ENCODE peak calls at places on chromosomes 5 and 9, in ten cellular contexts. One of them, this sample, is unnamed.

GRCh38 chr5:167720676-167721260 is 570.7 kb upstream of the WWC1 start:
- DNase-seq in A549: no peak
- DNase-seq in endothelial cell: no peak
- DNase-seq in ovary: no peak
- DNase-seq in NB4: no peak
- DNase-seq in GM23338: no peak
- DNase-seq in foreskin fibroblast: peak; percentile 58
- DNase-seq in cardiac muscle cell: no peak
- DNase-seq in progenitor cell of endocrine pancreas: no peak
- DNase-seq in pancreas: no peak
- DNase-seq in this sample: no peak

GRCh38 chr9:34675874-34676273 is 13.4 kb upstream of the CCL27 start:
- DNase-seq in A549: no peak
- DNase-seq in foreskin fibroblast: no peak
- DNase-seq in ovary: no peak
- DNase-seq in GM23338: no peak
- DNase-seq in pancreas: no peak
- DNase-seq in progenitor cell of endocrine pancreas: no peak
- DNase-seq in cardiac muscle cell: peak; percentile 81
- DNase-seq in endothelial cell: no peak
- DNase-seq in NB4: no peak
- DNase-seq in this sample: no peak

GRCh38 chr9:21695874-21696341 is 106.5 kb upstream of the MTAP start:
- DNase-seq in pancreas: no peak
- DNase-seq in cardiac muscle cell: no peak
- DNase-seq in progenitor cell of endocrine pancreas: no peak
- DNase-seq in NB4: no peak
- DNase-seq in GM23338: no peak
- DNase-seq in A549: no peak
- DNase-seq in foreskin fibroblast: no peak
- DNase-seq in endothelial cell: no peak
- DNase-seq in ovary: no peak
- DNase-seq in this sample: no peak

GRCh38 chr9:86649913-86650312 is 295.7 kb upstream of the TUT7 start:
- DNase-seq in endothelial cell: no peak
- DNase-seq in cardiac muscle cell: no peak
- DNase-seq in GM23338: no peak
- DNase-seq in pancreas: no peak
- DNase-seq in A549: no peak
- DNase-seq in progenitor cell of endocrine pancreas: no peak
- DNase-seq in NB4: no peak
- DNase-seq in ovary: no peak
- DNase-seq in foreskin fibroblast: no peak
- DNase-seq in this sample: no peak

GRCh38 chr9:133708770-133709611 is 29.2 kb downstream of the SARDH start:
- DNase-seq in foreskin fibroblast: no peak
- DNase-seq in endothelial cell: no peak
- DNase-seq in ovary: no peak
- DNase-seq in progenitor cell of endocrine pancreas: no peak
- DNase-seq in NB4: no peak
- DNase-seq in GM23338: no peak
- DNase-seq in A549: no peak
- DNase-seq in pancreas: peak; percentile 15
- DNase-seq in cardiac muscle cell: no peak
- DNase-seq in this sample: peak; percentile 64

GRCh38 chr5:9947231-9947693 is 302.4 kb downstream of the ATPSCKMT start:
- DNase-seq in endothelial cell: no peak
- DNase-seq in A549: no peak
- DNase-seq in cardiac muscle cell: peak; percentile 85
- DNase-seq in pancreas: no peak
- DNase-seq in progenitor cell of endocrine pancreas: no peak
- DNase-seq in GM23338: no peak
- DNase-seq in ovary: no peak
- DNase-seq in NB4: no peak
- DNase-seq in foreskin fibroblast: no peak
- DNase-seq in this sample: no peak

GRCh38 chr9:129224618-129225017 is 46.6 kb upstream of the IER5L start:
- DNase-seq in pancreas: no peak
- DNase-seq in GM23338: no peak
- DNase-seq in endothelial cell: no peak
- DNase-seq in cardiac muscle cell: no peak
- DNase-seq in A549: no peak
- DNase-seq in NB4: no peak
- DNase-seq in ovary: no peak
- DNase-seq in progenitor cell of endocrine pancreas: no peak
- DNase-seq in foreskin fibroblast: no peak
- DNase-seq in this sample: no peak

GRCh38 chr5:148796931-148797330 is 29.5 kb upstream of the ADRB2 start:
- DNase-seq in progenitor cell of endocrine pancreas: no peak
- DNase-seq in pancreas: no peak
- DNase-seq in NB4: peak; percentile 45
- DNase-seq in A549: no peak
- DNase-seq in GM23338: no peak
- DNase-seq in foreskin fibroblast: no peak
- DNase-seq in endothelial cell: no peak
- DNase-seq in ovary: no peak
- DNase-seq in cardiac muscle cell: no peak
- DNase-seq in this sample: no peak

GRCh38 chr5:139949710-139950109 is 93.4 kb downstream of the NRG2 start:
- DNase-seq in cardiac muscle cell: no peak
- DNase-seq in progenitor cell of endocrine pancreas: no peak
- DNase-seq in A549: no peak
- DNase-seq in foreskin fibroblast: no peak
- DNase-seq in ovary: no peak
- DNase-seq in GM23338: peak; percentile 41
- DNase-seq in NB4: no peak
- DNase-seq in pancreas: no peak
- DNase-seq in endothelial cell: no peak
- DNase-seq in this sample: peak; percentile 0

GRCh38 chr9:91948061-91948422 is 2.0 kb downstream of the ROR2 start:
- DNase-seq in endothelial cell: no peak
- DNase-seq in pancreas: no peak
- DNase-seq in ovary: no peak
- DNase-seq in foreskin fibroblast: no peak
- DNase-seq in cardiac muscle cell: peak; percentile 79
- DNase-seq in progenitor cell of endocrine pancreas: no peak
- DNase-seq in NB4: peak; percentile 90
- DNase-seq in A549: no peak
- DNase-seq in GM23338: peak; percentile 38
- DNase-seq in this sample: no peak

GRCh38 chr9:38087934-38088925 is 19.2 kb upstream of the SHB start:
- DNase-seq in GM23338: peak; percentile 72
- DNase-seq in NB4: peak; percentile 37
- DNase-seq in A549: peak; percentile 49
- DNase-seq in ovary: peak; percentile 60
- DNase-seq in foreskin fibroblast: no peak
- DNase-seq in cardiac muscle cell: peak; percentile 67
- DNase-seq in endothelial cell: peak; percentile 91
- DNase-seq in progenitor cell of endocrine pancreas: peak; percentile 79
- DNase-seq in pancreas: peak; percentile 80
- DNase-seq in this sample: peak; percentile 79

GRCh38 chr9:125131778-125132177 is 11.6 kb downstream of the SCAI start:
- DNase-seq in A549: no peak
- DNase-seq in progenitor cell of endocrine pancreas: no peak
- DNase-seq in cardiac muscle cell: no peak
- DNase-seq in NB4: no peak
- DNase-seq in ovary: no peak
- DNase-seq in GM23338: no peak
- DNase-seq in endothelial cell: no peak
- DNase-seq in foreskin fibroblast: no peak
- DNase-seq in pancreas: no peak
- DNase-seq in this sample: no peak

GRCh38 chr9:18473551-18474279 is at the start of gene ADAMTSL1:
- DNase-seq in GM23338: peak; percentile 88
- DNase-seq in cardiac muscle cell: peak; percentile 71
- DNase-seq in pancreas: peak; percentile 15
- DNase-seq in NB4: no peak
- DNase-seq in foreskin fibroblast: peak; percentile 84
- DNase-seq in endothelial cell: peak; percentile 64
- DNase-seq in ovary: no peak
- DNase-seq in progenitor cell of endocrine pancreas: no peak
- DNase-seq in A549: no peak
- DNase-seq in this sample: no peak

GRCh38 chr9:134325096-134325812 is 1.0 kb upstream of the RXRA start:
- DNase-seq in foreskin fibroblast: no peak
- DNase-seq in NB4: peak; percentile 60
- DNase-seq in ovary: peak; percentile 62
- DNase-seq in A549: peak; percentile 39
- DNase-seq in cardiac muscle cell: peak; percentile 50
- DNase-seq in progenitor cell of endocrine pancreas: peak; percentile 37
- DNase-seq in endothelial cell: no peak
- DNase-seq in GM23338: peak; percentile 62
- DNase-seq in pancreas: peak; percentile 68
- DNase-seq in this sample: peak; percentile 75

GRCh38 chr5:54309237-54309636 is 1.1 kb downstream of the ARL15 start:
- DNase-seq in progenitor cell of endocrine pancreas: no peak
- DNase-seq in ovary: no peak
- DNase-seq in cardiac muscle cell: peak; percentile 18
- DNase-seq in foreskin fibroblast: no peak
- DNase-seq in A549: no peak
- DNase-seq in pancreas: no peak
- DNase-seq in endothelial cell: no peak
- DNase-seq in NB4: peak; percentile 4
- DNase-seq in GM23338: no peak
- DNase-seq in this sample: no peak

GRCh38 chr5:32814620-32815019 is 103.5 kb downstream of the NPR3 start:
- DNase-seq in endothelial cell: no peak
- DNase-seq in NB4: no peak
- DNase-seq in progenitor cell of endocrine pancreas: no peak
- DNase-seq in GM23338: no peak
- DNase-seq in ovary: no peak
- DNase-seq in A549: peak; percentile 20
- DNase-seq in cardiac muscle cell: peak; percentile 14
- DNase-seq in foreskin fibroblast: peak; percentile 82
- DNase-seq in pancreas: no peak
- DNase-seq in this sample: no peak

DNA sequence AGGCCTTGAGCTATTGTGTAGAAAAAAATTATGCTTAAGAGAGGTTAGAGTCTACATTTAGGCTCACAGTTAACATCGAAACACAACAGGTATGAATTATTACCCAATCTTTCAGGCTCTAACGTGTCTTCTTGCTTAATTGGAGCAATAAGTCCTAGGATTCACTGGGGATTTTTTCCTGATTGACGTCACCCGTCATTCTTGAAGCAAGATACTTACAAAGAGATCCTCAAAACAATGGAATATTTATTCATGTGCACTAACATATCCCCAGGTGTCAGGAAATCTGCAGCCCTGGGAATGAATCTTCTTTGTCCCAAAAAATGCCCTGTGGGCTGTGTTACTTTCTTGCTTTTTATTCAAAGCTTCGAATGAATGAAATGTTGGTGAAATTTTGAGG is 413.5 kb downstream of the NFIB start:
- DNase-seq in cardiac muscle cell: no peak
- DNase-seq in A549: no peak
- DNase-seq in pancreas: no peak
- DNase-seq in progenitor cell of endocrine pancreas: no peak
- DNase-seq in foreskin fibroblast: no peak
- DNase-seq in GM23338: no peak
- DNase-seq in endothelial cell: no peak
- DNase-seq in NB4: no peak
- DNase-seq in ovary: no peak
- DNase-seq in this sample: no peak
- TF ChIP-seq CTCF in cardiac muscle cell: no peak
- TF ChIP-seq CTCF in A549: no peak
- TF ChIP-seq CTCF in pancreas: no peak
- TF ChIP-seq CTCF in progenitor cell of endocrine pancreas: no peak
- TF ChIP-seq CTCF in foreskin fibroblast: no peak
- TF ChIP-seq CTCF in GM23338: no peak
- TF ChIP-seq CTCF in endothelial cell: no peak
- TF ChIP-seq CTCF in NB4: no peak
- TF ChIP-seq CTCF in ovary: no peak
- TF ChIP-seq CTCF in this sample: no peak

GRCh38 chr9:3331801-3332200 is 194.0 kb downstream of the RFX3 start:
- DNase-seq in ovary: no peak
- DNase-seq in cardiac muscle cell: no peak
- DNase-seq in endothelial cell: no peak
- DNase-seq in foreskin fibroblast: no peak
- DNase-seq in GM23338: peak; percentile 34
- DNase-seq in NB4: peak; percentile 41
- DNase-seq in A549: peak; percentile 27
- DNase-seq in pancreas: no peak
- DNase-seq in progenitor cell of endocrine pancreas: no peak
- DNase-seq in this sample: no peak
- TF ChIP-seq CTCF in ovary: no peak
- TF ChIP-seq CTCF in cardiac muscle cell: peak; percentile 33
- TF ChIP-seq CTCF in endothelial cell: no peak
- TF ChIP-seq CTCF in foreskin fibroblast: no peak
- TF ChIP-seq CTCF in GM23338: peak; percentile 72
- TF ChIP-seq CTCF in NB4: peak; percentile 64
- TF ChIP-seq CTCF in A549: peak; percentile 44
- TF ChIP-seq CTCF in pancreas: no peak
- TF ChIP-seq CTCF in progenitor cell of endocrine pancreas: peak; percentile 12
- TF ChIP-seq CTCF in this sample: peak; percentile 11

GRCh38 chr9:90600029-90600428 is 42.6 kb downstream of the DIRAS2 start:
- DNase-seq in progenitor cell of endocrine pancreas: no peak
- DNase-seq in endothelial cell: no peak
- DNase-seq in NB4: no peak
- DNase-seq in GM23338: no peak
- DNase-seq in foreskin fibroblast: no peak
- DNase-seq in ovary: no peak
- DNase-seq in pancreas: no peak
- DNase-seq in cardiac muscle cell: no peak
- DNase-seq in A549: no peak
- DNase-seq in this sample: no peak
- TF ChIP-seq CTCF in progenitor cell of endocrine pancreas: no peak
- TF ChIP-seq CTCF in endothelial cell: no peak
- TF ChIP-seq CTCF in NB4: no peak
- TF ChIP-seq CTCF in GM23338: peak; percentile 19
- TF ChIP-seq CTCF in foreskin fibroblast: no peak
- TF ChIP-seq CTCF in ovary: no peak
- TF ChIP-seq CTCF in pancreas: no peak
- TF ChIP-seq CTCF in cardiac muscle cell: no peak
- TF ChIP-seq CTCF in A549: no peak
- TF ChIP-seq CTCF in this sample: no peak

DNA sequence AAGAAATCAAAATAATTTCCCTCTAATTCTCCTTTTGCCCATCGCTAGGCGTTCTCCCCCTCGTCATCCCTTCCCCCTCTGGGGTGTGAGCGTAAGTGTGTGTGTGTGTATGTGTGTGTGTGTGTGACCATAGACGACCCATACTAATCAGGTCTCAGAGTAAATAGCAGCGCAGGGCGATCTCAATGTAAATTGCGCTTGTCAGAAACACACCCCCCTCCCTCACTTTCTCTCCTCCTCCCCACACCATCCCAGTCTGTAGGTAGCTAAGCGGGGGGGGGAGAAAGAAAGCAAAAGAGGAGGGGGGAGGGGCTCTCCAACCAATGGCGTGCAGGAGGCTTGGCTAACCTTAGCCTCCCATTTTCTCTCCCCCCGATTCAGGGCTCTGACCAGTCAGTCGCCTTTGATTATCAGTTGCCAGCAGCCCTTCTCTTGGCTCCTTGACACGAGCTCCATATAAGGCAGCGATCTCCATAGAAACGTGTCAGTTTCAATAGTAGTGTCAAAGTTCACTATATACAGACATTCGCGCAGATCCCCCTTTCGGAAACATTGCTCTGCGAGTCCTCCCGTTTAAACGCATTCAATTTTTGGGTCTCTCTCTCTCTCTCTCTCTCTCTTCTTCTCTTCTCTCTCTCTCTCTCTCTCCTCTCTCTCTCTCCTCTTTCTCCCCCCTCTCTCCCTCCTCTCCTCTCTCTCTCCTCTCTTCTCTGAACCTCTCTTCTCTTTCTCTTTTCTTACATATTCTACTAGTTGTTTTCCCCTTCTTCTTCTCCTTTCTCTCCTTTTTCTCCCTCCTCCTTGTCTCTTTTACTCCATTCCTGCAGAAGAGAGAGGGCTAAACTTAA is at the start of gene NR2F1:
- DNase-seq in A549: peak; percentile 95
- DNase-seq in endothelial cell: no peak
- DNase-seq in ovary: peak; percentile 93
- DNase-seq in progenitor cell of endocrine pancreas: peak; percentile 62
- DNase-seq in pancreas: peak; percentile 50
- DNase-seq in GM23338: peak; percentile 93
- DNase-seq in foreskin fibroblast: peak; percentile 96
- DNase-seq in cardiac muscle cell: peak; percentile 100
- DNase-seq in NB4: peak; percentile 77
- DNase-seq in this sample: no peak
- TF ChIP-seq CTCF in A549: no peak
- TF ChIP-seq CTCF in endothelial cell: no peak
- TF ChIP-seq CTCF in ovary: peak; percentile 100
- TF ChIP-seq CTCF in progenitor cell of endocrine pancreas: no peak
- TF ChIP-seq CTCF in pancreas: no peak
- TF ChIP-seq CTCF in GM23338: no peak
- TF ChIP-seq CTCF in foreskin fibroblast: no peak
- TF ChIP-seq CTCF in cardiac muscle cell: no peak
- TF ChIP-seq CTCF in NB4: no peak
- TF ChIP-seq CTCF in this sample: no peak